ENCODE peak calls at places on chromosomes 4 and X, in eight cellular contexts. F is endothelial cell of umbilical vein, K is tibial nerve, X is uterus, D is ovary, Q is A549, S is GM12878, U is HCT116. O is an unnamed sample.

GRCh38 chr4:109560687-109561452 is 824 bp downstream of the MCUB start:
- DNase-seq in X (peak), S (peak), D (peak), Q (peak), F (peak), K (peak), U (no peak), O (peak)

GRCh38 chr4:76504613-76505465 is 69.8 kb downstream of the SHROOM3 start:
- DNase-seq in X (no peak), U (peak), Q (peak), K (peak), D (no peak), S (no peak), F (peak), O (no peak)

GRCh38 chrX:18890724-18891560 is 93.0 kb downstream of the PHKA2 start:
- DNase-seq in Q (no peak), S (no peak), K (no peak), F (no peak), U (no peak), X (no peak), D (no peak), O (no peak)

GRCh38 chrX:134990475-134991473 is at the start of gene SMIM10:
- DNase-seq in U (no peak), D (peak), S (no peak), X (peak), Q (no peak), K (peak), F (peak), O (peak)

GRCh38 chrX:150692837-150693781 is at the start of gene MTMR1:
- DNase-seq in D (peak), U (no peak), S (no peak), K (no peak), F (peak), Q (peak), X (no peak), O (no peak)

GRCh38 chr4:8336412-8337075 is 67.0 kb downstream of the HTRA3 start:
- DNase-seq in Q (no peak), U (no peak), K (no peak), F (no peak), X (no peak), D (no peak), S (no peak), O (no peak)

GRCh38 chr4:81617569-81617968 is 145.9 kb upstream of the RASGEF1B start:
- DNase-seq in F (no peak), X (no peak), D (no peak), Q (no peak), S (no peak), K (no peak), U (no peak), O (no peak)

GRCh38 chr4:104465201-104465600 is 29.5 kb downstream of the CXXC4 start:
- DNase-seq in K (no peak), Q (no peak), S (no peak), U (no peak), X (no peak), F (no peak), D (no peak), O (no peak)

GRCh38 chrX:9816094-9816700 is 30.0 kb downstream of the SHROOM2 start:
- DNase-seq in S (no peak), K (no peak), U (no peak), F (no peak), Q (no peak), X (no peak), D (no peak), O (no peak)

GRCh38 chrX:115562492-115562872 is 1.5 kb downstream of the PLS3 start:
- DNase-seq in K (no peak), X (no peak), U (no peak), Q (peak), S (no peak), D (no peak), F (peak), O (no peak)

GRCh38 chrX:82816572-82816971 is 691.5 kb upstream of the POU3F4 start:
- DNase-seq in F (no peak), U (peak), S (no peak), Q (no peak), D (no peak), X (no peak), K (no peak), O (no peak)

GRCh38 chr4:20641971-20642370 is 58.3 kb upstream of the PACRGL start:
- DNase-seq in Q (no peak), S (no peak), U (no peak), X (no peak), K (no peak), F (no peak), D (no peak), O (no peak)

GRCh38 chr4:40333921-40334352 is 1.2 kb upstream of the CHRNA9 start:
- DNase-seq in F (no peak), S (no peak), D (no peak), K (no peak), X (no peak), U (peak), Q (peak), O (no peak)

GRCh38 chr4:100288167-100288566 is 97.9 kb upstream of the DDIT4L start:
- DNase-seq in S (no peak), U (no peak), D (no peak), X (no peak), Q (no peak), F (no peak), K (no peak), O (no peak)

GRCh38 chr4:78644744-78645330 is 93.3 kb downstream of the ANXA3 start:
- DNase-seq in X (peak), S (no peak), Q (peak), F (peak), K (peak), U (peak), D (peak), O (peak)

GRCh38 chrX:29867971-29868370 is 347.4 kb upstream of the MAGEB2 start:
- DNase-seq in D (no peak), F (no peak), K (no peak), X (no peak), U (no peak), Q (no peak), S (no peak), O (no peak)

GRCh38 chr4:99826016-99826415 is 9.4 kb downstream of the DAPP1 start:
- DNase-seq in Q (no peak), U (no peak), F (no peak), K (no peak), X (no peak), S (no peak), D (no peak), O (no peak)

GRCh38 chr4:124306352-124306751 is 406.2 kb downstream of the ANKRD50 start:
- DNase-seq in U (no peak), D (no peak), K (no peak), F (no peak), Q (no peak), S (no peak), X (no peak), O (no peak)

GRCh38 chr4:14222630-14223029 is 595.1 kb upstream of the BOD1L1 start:
- DNase-seq in Q (no peak), S (no peak), U (no peak), F (no peak), X (no peak), K (no peak), D (no peak), O (no peak)

GRCh38 chr4:23269583-23269982 is 576.8 kb downstream of the GBA3 start:
- DNase-seq in U (no peak), K (no peak), S (no peak), Q (no peak), F (no peak), D (no peak), X (no peak), O (no peak)

GRCh38 chr4:67220848-67221247 is 324.5 kb downstream of the CENPC start:
- DNase-seq in X (no peak), K (no peak), Q (no peak), F (no peak), D (no peak), U (no peak), S (no peak), O (no peak)

GRCh38 chr4:174490356-174490969 is 31.8 kb downstream of the HPGD start:
- DNase-seq in U (no peak), S (no peak), D (no peak), K (no peak), F (peak), Q (peak), X (no peak), O (no peak)

GRCh38 chrX:151902813-151903591 is 9.7 kb upstream of the MAGEA4 start:
- DNase-seq in X (peak), F (peak), U (peak), D (no peak), S (no peak), K (peak), Q (peak), O (no peak)

GRCh38 chr4:172412851-172413250 is 599.6 kb downstream of the GALNTL6 start:
- DNase-seq in S (no peak), U (no peak), K (no peak), X (no peak), D (no peak), F (no peak), Q (no peak), O (no peak)

GRCh38 chr4:83262682-83263081 is 21.9 kb downstream of the COQ2 start:
- DNase-seq in Q (no peak), X (no peak), S (no peak), K (no peak), D (no peak), F (no peak), U (no peak), O (no peak)
- TF ChIP-seq POLR2A in Q (no peak), X (no peak), S (no peak), K (no peak), D (no peak), F (no peak), U (no peak), O (no peak)

GRCh38 chr4:11119474-11119873 is 309.2 kb downstream of the HS3ST1 start:
- DNase-seq in D (no peak), Q (no peak), F (no peak), K (no peak), U (no peak), X (no peak), S (no peak), O (peak)
- TF ChIP-seq CTCF in D (no peak), Q (no peak), F (no peak), K (no peak), U (no peak), X (no peak), S (no peak), O (no peak)

DNA sequence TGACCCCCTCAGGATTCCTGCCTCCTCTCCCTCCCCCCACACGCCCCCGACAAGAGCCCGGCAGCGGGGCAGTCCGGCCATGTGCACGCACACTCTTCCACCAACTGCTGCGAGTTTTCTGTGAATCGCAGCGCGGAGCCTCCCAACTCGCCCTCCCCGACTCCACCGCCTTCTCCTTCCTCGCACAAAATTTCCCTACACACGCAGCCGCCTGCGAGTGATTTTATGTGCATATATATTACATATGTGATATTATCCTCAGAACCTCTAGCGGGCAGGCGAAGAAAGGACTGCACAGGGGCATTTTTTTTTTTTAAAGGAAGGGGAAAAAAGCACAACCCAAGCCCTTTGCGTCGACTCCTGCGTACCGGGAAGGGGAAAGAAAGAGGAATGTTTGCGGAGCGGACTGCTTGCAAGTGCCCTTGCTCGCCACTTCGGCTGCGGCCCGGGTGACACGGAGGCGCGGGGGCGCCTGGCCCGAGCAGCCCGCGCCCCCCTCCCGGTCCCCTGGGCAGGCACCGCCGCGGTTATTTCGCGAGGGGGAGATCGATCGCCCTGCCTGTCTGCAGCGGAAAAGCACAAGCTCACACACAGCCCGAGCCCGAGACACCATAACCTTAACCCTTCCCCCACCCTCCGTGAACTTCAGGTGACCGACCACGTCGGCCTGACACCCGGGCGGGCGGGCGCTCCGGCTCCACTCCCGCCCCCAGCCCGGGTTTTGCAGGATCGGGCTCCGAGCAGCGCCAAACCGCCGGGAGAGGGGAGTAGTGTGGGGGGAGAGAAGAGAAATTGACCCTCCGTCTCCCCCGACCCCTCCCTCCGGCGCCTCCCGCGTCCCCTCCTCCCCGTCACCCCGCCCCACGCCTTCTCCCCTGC is 2.2 kb downstream of the ZNF827 start:
- DNase-seq in X (peak), K (peak), S (no peak), F (peak), Q (no peak), D (peak), U (no peak), O (peak)
- TF ChIP-seq POLR2A in X (peak), K (no peak), S (peak), F (no peak), Q (peak), D (no peak), U (no peak), O (no peak)

DNA sequence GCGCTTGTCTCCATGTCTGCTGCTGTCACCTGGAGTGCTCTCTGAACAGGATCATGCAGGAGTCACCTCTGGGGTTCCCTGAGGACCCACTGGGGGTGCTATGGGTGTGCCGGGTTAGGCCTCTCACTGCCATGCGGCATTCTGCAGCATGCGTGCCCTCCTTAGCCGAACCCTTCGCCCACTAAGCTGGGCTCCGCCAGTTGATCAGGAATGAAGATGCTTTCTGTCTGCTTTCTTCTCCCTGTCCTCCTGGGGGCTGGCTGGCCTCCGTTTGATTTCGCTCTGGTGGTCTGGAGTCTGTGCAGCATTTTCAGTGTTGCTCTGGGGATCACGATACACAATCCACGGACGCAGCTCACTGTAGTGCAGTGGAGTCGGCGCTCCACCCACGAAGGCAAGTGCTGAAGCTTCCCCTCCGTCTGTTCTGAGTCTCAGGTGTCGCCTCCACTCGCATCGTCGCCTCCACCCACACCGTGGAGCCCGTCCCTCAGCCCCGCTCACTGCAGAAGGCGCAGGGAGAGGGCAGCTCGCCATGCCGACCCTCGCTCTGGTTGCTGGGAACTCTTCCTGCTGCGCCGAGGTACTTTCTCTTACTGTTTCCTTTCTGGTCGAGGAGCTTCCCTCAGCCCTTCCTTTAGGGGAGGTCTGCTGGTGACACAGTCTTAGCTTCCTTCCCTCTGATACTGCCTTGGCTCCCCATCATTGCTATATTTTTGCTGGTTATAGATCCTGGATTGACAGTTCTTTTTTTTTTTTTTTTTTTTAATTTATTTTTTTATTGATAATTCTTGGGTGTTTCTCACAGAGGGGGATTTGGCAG is 29.2 kb downstream of the LETM1 start:
- DNase-seq in X (no peak), U (no peak), K (no peak), F (no peak), D (no peak), S (no peak), Q (no peak), O (no peak)
- TF ChIP-seq CTCF in X (no peak), U (no peak), K (no peak), F (no peak), D (no peak), S (no peak), Q (no peak), O (no peak)

GRCh38 chr4:122700178-122700725 is 32.3 kb upstream of the BBS12 start:
- DNase-seq in F (no peak), Q (no peak), X (peak), D (peak), S (no peak), U (peak), K (no peak), O (no peak)
- TF ChIP-seq POLR2A in F (no peak), Q (no peak), X (peak), D (peak), S (no peak), U (no peak), K (no peak), O (no peak)

GRCh38 chr4:7333801-7334421 is 100.8 kb downstream of the PSAPL1 start:
- DNase-seq in U (no peak), X (no peak), K (no peak), Q (no peak), D (peak), S (no peak), F (no peak), O (no peak)
- TF ChIP-seq CTCF in U (no peak), X (no peak), K (no peak), Q (no peak), D (no peak), S (no peak), F (no peak), O (no peak)

GRCh38 chr4:150302553-150302952 is 224.3 kb downstream of the DCLK2 start:
- DNase-seq in F (peak), K (no peak), Q (peak), X (no peak), U (peak), S (no peak), D (no peak), O (no peak)

DNA sequence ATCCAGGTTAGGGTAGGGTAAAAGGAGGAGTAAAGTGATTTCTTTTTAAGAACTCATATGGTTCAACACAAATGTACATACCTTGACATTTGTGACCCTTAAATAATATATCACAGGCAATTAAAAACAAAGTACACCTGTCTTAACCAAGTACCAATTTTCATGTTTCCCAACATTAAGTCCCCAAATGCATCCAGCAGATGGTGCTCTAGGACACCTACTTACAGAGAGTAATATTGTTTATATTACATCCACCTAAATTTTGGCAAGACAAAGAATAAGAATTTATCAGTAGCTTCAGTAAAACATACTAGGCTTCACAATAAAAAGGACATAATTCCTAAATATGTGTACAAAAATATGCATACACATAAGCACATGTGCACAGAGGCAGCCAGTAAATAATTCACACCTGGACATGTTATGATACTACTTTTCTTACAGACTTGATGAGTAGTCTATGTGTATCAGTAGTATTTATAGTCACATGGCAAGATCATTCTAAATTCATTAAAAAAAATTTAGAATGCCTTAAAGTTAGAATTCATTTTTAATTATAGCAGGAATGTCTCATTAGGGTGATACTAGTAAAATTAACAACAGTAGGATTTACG is 219.7 kb downstream of the DCLK2 start:
- DNase-seq in S (peak), F (peak), X (peak), D (peak), U (peak), K (peak), Q (no peak), O (no peak)
- TF ChIP-seq POLR2A in S (no peak), F (no peak), X (no peak), D (no peak), U (no peak), K (no peak), Q (no peak), O (no peak)

GRCh38 chr4:169492436-169493163 is 119.8 kb downstream of the NEK1 start:
- DNase-seq in F (peak), D (no peak), K (no peak), Q (peak), S (peak), U (peak), X (no peak), O (no peak)

GRCh38 chr4:169491211-169491610 is 121.2 kb downstream of the NEK1 start:
- DNase-seq in Q (no peak), D (no peak), F (no peak), S (no peak), U (no peak), K (no peak), X (no peak), O (no peak)

DNA sequence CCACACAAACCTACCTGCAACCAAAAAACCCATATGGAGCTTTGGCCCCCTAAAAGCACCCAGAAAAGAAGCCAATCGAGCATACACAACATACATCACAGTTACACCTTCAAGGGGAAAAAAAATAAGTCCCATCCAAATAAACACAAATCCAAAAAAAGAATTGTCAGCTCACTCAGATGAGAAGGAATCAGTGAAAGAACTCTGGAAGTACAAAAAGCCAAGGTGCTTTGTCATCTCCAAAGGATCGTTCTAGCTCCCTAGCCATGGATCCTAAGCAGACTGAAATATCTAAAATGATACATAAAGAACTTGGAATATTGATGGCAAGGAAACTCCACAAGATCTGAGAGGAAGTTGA is 119.2 kb downstream of the NEK1 start:
- DNase-seq in F (no peak), Q (no peak), U (no peak), S (no peak), D (no peak), X (no peak), K (no peak), O (no peak)
- TF ChIP-seq CTCF in F (no peak), Q (no peak), U (no peak), S (no peak), D (no peak), X (no peak), K (no peak), O (no peak)

DNA sequence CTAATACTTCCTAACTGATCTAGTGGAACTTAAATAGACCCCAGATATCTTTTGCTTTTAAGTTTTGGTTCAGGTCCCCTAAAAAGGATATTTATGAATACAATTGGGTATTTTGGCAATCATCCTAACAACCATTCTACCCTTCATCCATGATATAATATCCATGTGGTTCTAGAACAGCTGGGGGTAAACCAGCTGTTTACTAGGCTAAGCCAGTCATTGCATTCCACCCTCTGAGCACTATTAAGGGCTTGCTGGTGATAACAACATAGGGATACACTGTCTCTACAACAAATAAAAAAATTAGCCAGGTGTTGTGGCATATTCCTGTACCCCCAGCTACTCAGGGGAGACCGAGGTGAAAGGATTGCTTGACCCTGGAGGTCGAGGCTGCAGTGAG is 54.8 kb upstream of the MAPK10 start:
- DNase-seq in D (no peak), Q (no peak), F (no peak), U (no peak), K (no peak), X (no peak), S (no peak), O (no peak)
- TF ChIP-seq POLR2A in D (no peak), Q (no peak), F (no peak), U (no peak), K (no peak), X (no peak), S (no peak), O (no peak)

DNA sequence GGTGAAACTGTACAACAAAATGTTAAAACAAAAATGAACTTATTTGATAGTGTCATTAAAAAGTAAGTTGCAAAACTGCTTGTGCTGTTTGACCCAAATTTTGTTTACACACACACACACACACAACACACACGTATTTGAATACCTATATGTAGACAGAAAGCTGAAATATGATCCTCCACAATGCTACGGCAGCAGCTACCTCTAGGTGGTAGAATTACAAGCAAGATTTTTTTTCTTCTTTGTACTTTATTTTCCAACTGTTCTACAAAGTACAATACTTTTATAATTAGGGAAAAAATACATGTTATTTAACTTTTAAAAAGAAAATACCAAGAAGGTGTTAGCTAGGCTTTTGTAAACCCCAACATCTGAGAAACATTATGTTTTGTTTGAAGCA is 1.2 kb downstream of the CYTL1 start:
- DNase-seq in Q (no peak), X (no peak), S (no peak), D (no peak), F (no peak), U (no peak), K (no peak), O (no peak)
- TF ChIP-seq CTCF in Q (no peak), X (no peak), S (no peak), D (no peak), F (no peak), U (no peak), K (no peak), O (no peak)